ENCODE peak calls at places on chromosomes 2 and 18, in eight cellular contexts. Q is endothelial cell of umbilical vein, S is K562, P is GM12878, R is cardiac muscle cell, B is fibroblast of mammary gland, H is GM23338, W is left lung. L is an unnamed sample.

GRCh38 chr2:126653102-126653501 is 2.9 kb upstream of the GYPC start:
- DNase-seq in P (no peak), Q (no peak), B (no peak), W (no peak), R (no peak), S (no peak), H (no peak), L (no peak)

GRCh38 chr2:46344696-46345095 is 47.5 kb downstream of the EPAS1 start:
- DNase-seq in H (no peak), B (peak), P (no peak), Q (no peak), W (no peak), R (no peak), S (no peak), L (no peak)

GRCh38 chr2:81412681-81413080 is 1108.1 kb upstream of the LRRTM1 start:
- DNase-seq in P (no peak), R (no peak), W (no peak), Q (no peak), H (no peak), S (no peak), B (no peak), L (no peak)

GRCh38 chr2:225737556-225737955 is 338.0 kb downstream of the NYAP2 start:
- DNase-seq in P (no peak), W (no peak), R (peak), H (no peak), S (no peak), Q (peak), B (peak), L (no peak)

GRCh38 chr2:76204048-76204447 is 493.3 kb upstream of the GCFC2 start:
- DNase-seq in R (no peak), Q (no peak), S (no peak), P (no peak), W (no peak), B (no peak), H (no peak), L (peak)

GRCh38 chr2:216866515-216867095 is 6.7 kb upstream of the TNP1 start:
- DNase-seq in H (no peak), Q (no peak), B (no peak), R (no peak), W (no peak), P (no peak), S (no peak), L (no peak)

GRCh38 chr2:167944825-167945659 is 302.4 kb downstream of the STK39 start:
- DNase-seq in W (no peak), R (peak), Q (peak), P (no peak), S (peak), B (peak), H (no peak), L (no peak)

GRCh38 chr2:127398239-127398590 is 10.4 kb upstream of the MAP3K2 start:
- DNase-seq in Q (peak), P (no peak), B (peak), R (peak), H (no peak), W (no peak), S (peak), L (peak)

GRCh38 chr2:172977330-172978052 is 98.2 kb upstream of the MAP3K20 start:
- DNase-seq in B (no peak), S (no peak), P (no peak), R (no peak), H (peak), Q (no peak), W (no peak), L (no peak)

GRCh38 chr2:3504741-3505140 is 14.6 kb downstream of the ADI1 start:
- DNase-seq in Q (no peak), W (no peak), H (no peak), P (no peak), S (no peak), R (no peak), B (no peak), L (no peak)

GRCh38 chr2:163345795-163346573 is 389.8 kb downstream of the FIGN start:
- DNase-seq in W (no peak), H (peak), S (peak), Q (peak), R (peak), P (peak), B (peak), L (peak)

GRCh38 chr2:162416446-162416845 is 72.5 kb downstream of the GCA start:
- DNase-seq in S (no peak), P (no peak), W (no peak), R (no peak), H (no peak), Q (no peak), B (no peak), L (no peak)

GRCh38 chr2:234958311-234958710 is 6.5 kb downstream of the SH3BP4 start:
- DNase-seq in B (no peak), P (no peak), R (no peak), W (no peak), S (no peak), Q (no peak), H (no peak), L (no peak)

GRCh38 chr2:66833036-66833435 is 398.1 kb downstream of the MEIS1 start:
- DNase-seq in Q (no peak), R (peak), W (no peak), P (no peak), S (no peak), B (no peak), H (no peak), L (no peak)

GRCh38 chr2:176763111-176763510 is 449.5 kb upstream of the HNRNPA3 start:
- DNase-seq in P (no peak), Q (no peak), R (no peak), H (no peak), S (no peak), W (no peak), B (no peak), L (no peak)

GRCh38 chr2:240166191-240166590 is 25.7 kb upstream of the OTOS start:
- DNase-seq in P (no peak), S (no peak), R (no peak), Q (no peak), W (peak), H (no peak), B (no peak), L (no peak)

GRCh38 chr2:133452561-133452960 is 115.7 kb downstream of the NCKAP5 start:
- DNase-seq in P (no peak), S (no peak), W (no peak), R (no peak), Q (no peak), B (no peak), H (no peak), L (no peak)

GRCh38 chr2:28716265-28716865 is 35.3 kb upstream of the PPP1CB start:
- DNase-seq in R (peak), Q (peak), H (no peak), B (peak), S (peak), P (peak), W (no peak), L (peak)

GRCh38 chr2:229454934-229455631 is 184.0 kb upstream of the PID1 start:
- DNase-seq in H (no peak), B (peak), S (no peak), R (peak), W (no peak), Q (peak), P (no peak), L (no peak)

GRCh38 chr2:42132966-42133641 is 36.0 kb upstream of the EML4 start:
- DNase-seq in B (peak), Q (peak), W (peak), R (peak), S (peak), P (peak), H (peak), L (peak)

GRCh38 chr2:158935617-158936016 is 32.8 kb upstream of the TANC1 start:
- DNase-seq in B (no peak), H (peak), R (no peak), W (no peak), S (no peak), Q (no peak), P (no peak), L (no peak)

GRCh38 chr2:222523783-222524544 is 99.6 kb downstream of the SGPP2 start:
- DNase-seq in R (no peak), Q (no peak), W (no peak), P (no peak), B (no peak), S (no peak), H (no peak), L (peak)

GRCh38 chr2:150791567-150791966 is 304.1 kb upstream of the RND3 start:
- DNase-seq in H (no peak), Q (no peak), W (no peak), R (no peak), P (no peak), B (no peak), S (no peak), L (no peak)

GRCh38 chr2:216149741-216150140 is 40.6 kb downstream of the XRCC5 start:
- DNase-seq in S (no peak), W (no peak), Q (peak), P (no peak), H (no peak), R (peak), B (peak), L (no peak)

GRCh38 chr2:60707750-60708371 is 48.2 kb upstream of the PAPOLG start:
- DNase-seq in R (peak), Q (peak), P (peak), H (peak), S (peak), W (no peak), B (peak), L (peak)

GRCh38 chr2:134568413-134568812 is 150.4 kb downstream of the TMEM163 start:
- DNase-seq in W (no peak), R (no peak), Q (no peak), H (no peak), B (no peak), S (no peak), P (no peak), L (no peak)

GRCh38 chr2:40199758-40200157 is 252.1 kb downstream of the SLC8A1 start:
- DNase-seq in S (no peak), B (peak), H (no peak), R (peak), W (no peak), Q (no peak), P (no peak), L (no peak)

GRCh38 chr2:20227894-20228505 is 3.1 kb upstream of the SDC1 start:
- DNase-seq in B (no peak), H (no peak), S (no peak), W (no peak), Q (no peak), P (no peak), R (no peak), L (no peak)

GRCh38 chr2:23988371-23988770 is 21.5 kb upstream of the MFSD2B start:
- DNase-seq in B (peak), R (no peak), P (no peak), W (no peak), S (peak), H (no peak), Q (peak), L (peak)

GRCh38 chr2:97740590-97741182 is 27.3 kb downstream of the ZAP70 start:
- DNase-seq in R (peak), S (peak), W (no peak), Q (peak), B (peak), H (peak), P (no peak), L (peak)

GRCh38 chr18:63882333-63883141 is 5.0 kb upstream of the SERPINB2 start:
- DNase-seq in H (no peak), S (no peak), W (no peak), B (peak), P (no peak), Q (peak), R (peak), L (no peak)

GRCh38 chr18:60075477-60075876 is 175.7 kb downstream of the PMAIP1 start:
- DNase-seq in P (no peak), B (no peak), S (no peak), Q (no peak), R (no peak), H (peak), W (peak), L (no peak)
- TF ChIP-seq CTCF in P (no peak), B (no peak), S (no peak), Q (no peak), R (no peak), H (peak), W (no peak), L (peak)

GRCh38 chr2:124607679-124608078 is 582.6 kb downstream of the CNTNAP5 start:
- DNase-seq in H (no peak), R (no peak), B (no peak), W (no peak), Q (no peak), S (no peak), P (no peak), L (no peak)

GRCh38 chr2:124610141-124610540 is 585.1 kb downstream of the CNTNAP5 start:
- DNase-seq in W (no peak), P (no peak), B (no peak), Q (no peak), R (no peak), H (peak), S (no peak), L (no peak)

GRCh38 chr2:124609667-124610066 is 584.6 kb downstream of the CNTNAP5 start:
- DNase-seq in W (peak), B (no peak), R (no peak), H (no peak), S (no peak), Q (no peak), P (no peak), L (no peak)
- H3K4me3 ChIP-seq in W (no peak), B (no peak), R (no peak), H (no peak), S (no peak), Q (no peak), P (no peak), L (no peak)

GRCh38 chr2:130288467-130289403 is 54.0 kb upstream of the IMP4 start:
- DNase-seq in B (no peak), R (no peak), S (peak), W (peak), H (peak), P (no peak), Q (no peak), L (no peak)
- TF ChIP-seq CTCF in B (no peak), R (no peak), S (peak), W (no peak), H (peak), P (no peak), Q (no peak), L (no peak)

DNA sequence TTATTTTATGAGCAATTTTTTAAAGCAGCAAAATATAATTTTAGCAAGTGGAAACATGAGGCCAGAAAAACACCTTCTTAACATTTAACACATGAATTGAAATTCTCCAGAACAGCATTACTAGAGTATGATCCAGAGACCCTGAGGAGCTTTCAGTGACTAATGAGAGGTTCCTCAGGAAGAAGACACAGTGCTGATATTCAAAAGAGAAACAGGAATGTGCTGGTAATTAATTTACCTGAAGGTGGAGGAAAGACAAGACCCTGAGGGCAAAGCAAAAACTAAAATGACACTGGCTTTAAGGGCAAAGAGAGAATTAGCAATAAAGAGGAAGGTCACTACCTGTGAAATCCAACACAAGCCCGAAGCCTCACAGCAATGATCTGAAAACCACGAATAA is 97.0 kb downstream of the CDH2 start:
- DNase-seq in P (no peak), Q (no peak), H (no peak), S (no peak), R (no peak), B (no peak), W (no peak), L (no peak)
- H3K4me3 ChIP-seq in P (no peak), Q (no peak), H (no peak), S (no peak), R (no peak), B (no peak), W (no peak), L (no peak)

GRCh38 chr18:12076424-12077140 is 17.1 kb upstream of the ANKRD62 start:
- DNase-seq in P (no peak), B (peak), R (peak), Q (no peak), W (peak), S (peak), H (peak), L (peak)

GRCh38 chr18:12079504-12080237 is 14.0 kb upstream of the ANKRD62 start:
- DNase-seq in S (no peak), P (no peak), R (peak), Q (peak), H (no peak), W (no peak), B (peak), L (no peak)

GRCh38 chr18:12074734-12075133 is 18.9 kb upstream of the ANKRD62 start:
- DNase-seq in R (peak), Q (no peak), P (no peak), W (no peak), B (peak), S (peak), H (no peak), L (no peak)
- TF ChIP-seq CTCF in R (peak), Q (no peak), P (peak), W (no peak), B (peak), S (peak), H (no peak), L (no peak)